ENCODE peak calls at places on chromosomes 6 and 20, in nine cellular contexts. One of them, this sample, is unnamed.

GRCh38 chr6:94045473-94045872 is 626.1 kb upstream of the EPHA7 start:
- DNase-seq in heart left ventricle: no peak
- DNase-seq in glutamatergic neuron: no peak
- DNase-seq in G401: no peak
- DNase-seq in NCI-H1417: peak; percentile 71
- DNase-seq in epithelial cell of esophagus: no peak
- DNase-seq in fibroblast of the conjunctiva: no peak
- DNase-seq in NCI-H1105: no peak
- DNase-seq in psoas muscle: no peak
- DNase-seq in this sample: no peak

GRCh38 chr20:38725959-38726848 is 1.9 kb downstream of the SLC32A1 start:
- DNase-seq in psoas muscle: no peak
- DNase-seq in NCI-H1105: no peak
- DNase-seq in G401: peak; percentile 46
- DNase-seq in NCI-H1417: peak; percentile 20
- DNase-seq in heart left ventricle: peak; percentile 26
- DNase-seq in fibroblast of the conjunctiva: no peak
- DNase-seq in glutamatergic neuron: peak; percentile 91
- DNase-seq in epithelial cell of esophagus: peak; percentile 36
- DNase-seq in this sample: peak; percentile 37

GRCh38 chr20:2005831-2006426 is 12.1 kb upstream of the PDYN start:
- DNase-seq in glutamatergic neuron: peak; percentile 41
- DNase-seq in psoas muscle: peak; percentile 60
- DNase-seq in NCI-H1105: no peak
- DNase-seq in fibroblast of the conjunctiva: peak; percentile 5
- DNase-seq in G401: peak; percentile 53
- DNase-seq in NCI-H1417: no peak
- DNase-seq in epithelial cell of esophagus: peak; percentile 77
- DNase-seq in heart left ventricle: peak; percentile 60
- DNase-seq in this sample: peak; percentile 55

GRCh38 chr6:166556871-166557322 is 29.6 kb downstream of the RAMACL start:
- DNase-seq in NCI-H1105: peak; percentile 84
- DNase-seq in glutamatergic neuron: no peak
- DNase-seq in psoas muscle: peak; percentile 89
- DNase-seq in NCI-H1417: no peak
- DNase-seq in heart left ventricle: peak; percentile 90
- DNase-seq in fibroblast of the conjunctiva: peak; percentile 92
- DNase-seq in G401: peak; percentile 99
- DNase-seq in epithelial cell of esophagus: peak; percentile 99
- DNase-seq in this sample: no peak

GRCh38 chr6:18263561-18264337 is 581 bp downstream of the DEK start:
- DNase-seq in G401: peak; percentile 59
- DNase-seq in NCI-H1105: peak; percentile 71
- DNase-seq in psoas muscle: peak; percentile 79
- DNase-seq in epithelial cell of esophagus: peak; percentile 61
- DNase-seq in fibroblast of the conjunctiva: no peak
- DNase-seq in NCI-H1417: peak; percentile 69
- DNase-seq in glutamatergic neuron: peak; percentile 67
- DNase-seq in heart left ventricle: peak; percentile 79
- DNase-seq in this sample: no peak

GRCh38 chr20:57398231-57398821 is 7.1 kb downstream of the RBM38 start:
- DNase-seq in heart left ventricle: peak; percentile 64
- DNase-seq in NCI-H1105: peak; percentile 78
- DNase-seq in NCI-H1417: no peak
- DNase-seq in psoas muscle: peak; percentile 81
- DNase-seq in glutamatergic neuron: no peak
- DNase-seq in G401: no peak
- DNase-seq in fibroblast of the conjunctiva: no peak
- DNase-seq in epithelial cell of esophagus: no peak
- DNase-seq in this sample: peak; percentile 78

GRCh38 chr6:5723905-5724691 is 282.6 kb downstream of the NRN1 start:
- DNase-seq in fibroblast of the conjunctiva: no peak
- DNase-seq in NCI-H1417: no peak
- DNase-seq in psoas muscle: no peak
- DNase-seq in epithelial cell of esophagus: no peak
- DNase-seq in glutamatergic neuron: no peak
- DNase-seq in heart left ventricle: peak; percentile 34
- DNase-seq in G401: no peak
- DNase-seq in NCI-H1105: no peak
- DNase-seq in this sample: no peak

GRCh38 chr6:14719273-14719672 is 526.6 kb upstream of the JARID2 start:
- DNase-seq in psoas muscle: no peak
- DNase-seq in NCI-H1417: no peak
- DNase-seq in epithelial cell of esophagus: no peak
- DNase-seq in fibroblast of the conjunctiva: no peak
- DNase-seq in G401: no peak
- DNase-seq in glutamatergic neuron: no peak
- DNase-seq in NCI-H1105: no peak
- DNase-seq in heart left ventricle: no peak
- DNase-seq in this sample: no peak

GRCh38 chr20:20079102-20079784 is 26.9 kb downstream of the CFAP61 start:
- DNase-seq in epithelial cell of esophagus: no peak
- DNase-seq in NCI-H1417: peak; percentile 44
- DNase-seq in heart left ventricle: no peak
- DNase-seq in fibroblast of the conjunctiva: no peak
- DNase-seq in psoas muscle: no peak
- DNase-seq in glutamatergic neuron: no peak
- DNase-seq in G401: no peak
- DNase-seq in NCI-H1105: peak; percentile 25
- DNase-seq in this sample: no peak

GRCh38 chr6:35089216-35089934 is 51.8 kb downstream of the TCP11 start:
- DNase-seq in psoas muscle: no peak
- DNase-seq in NCI-H1417: no peak
- DNase-seq in glutamatergic neuron: no peak
- DNase-seq in fibroblast of the conjunctiva: no peak
- DNase-seq in heart left ventricle: no peak
- DNase-seq in NCI-H1105: no peak
- DNase-seq in epithelial cell of esophagus: no peak
- DNase-seq in G401: no peak
- DNase-seq in this sample: no peak

GRCh38 chr20:10769700-10770099 is 95.9 kb upstream of the JAG1 start:
- DNase-seq in fibroblast of the conjunctiva: no peak
- DNase-seq in NCI-H1105: no peak
- DNase-seq in G401: no peak
- DNase-seq in NCI-H1417: no peak
- DNase-seq in psoas muscle: no peak
- DNase-seq in glutamatergic neuron: no peak
- DNase-seq in heart left ventricle: no peak
- DNase-seq in epithelial cell of esophagus: peak; percentile 42
- DNase-seq in this sample: no peak

GRCh38 chr6:107624541-107624940 is 134.6 kb downstream of the SOBP start:
- DNase-seq in epithelial cell of esophagus: peak; percentile 51
- DNase-seq in heart left ventricle: no peak
- DNase-seq in psoas muscle: no peak
- DNase-seq in NCI-H1417: no peak
- DNase-seq in NCI-H1105: no peak
- DNase-seq in fibroblast of the conjunctiva: no peak
- DNase-seq in glutamatergic neuron: no peak
- DNase-seq in G401: no peak
- DNase-seq in this sample: no peak

GRCh38 chr6:27630727-27631613 is 158.1 kb upstream of the ZNF184 start:
- DNase-seq in glutamatergic neuron: peak; percentile 86
- DNase-seq in G401: peak; percentile 72
- DNase-seq in epithelial cell of esophagus: peak; percentile 74
- DNase-seq in psoas muscle: no peak
- DNase-seq in NCI-H1417: no peak
- DNase-seq in NCI-H1105: peak; percentile 59
- DNase-seq in fibroblast of the conjunctiva: peak; percentile 54
- DNase-seq in heart left ventricle: no peak
- DNase-seq in this sample: peak; percentile 37

GRCh38 chr20:32980990-32981389 is 23.2 kb downstream of the SUN5 start:
- DNase-seq in fibroblast of the conjunctiva: no peak
- DNase-seq in epithelial cell of esophagus: no peak
- DNase-seq in NCI-H1417: no peak
- DNase-seq in NCI-H1105: no peak
- DNase-seq in heart left ventricle: no peak
- DNase-seq in psoas muscle: no peak
- DNase-seq in glutamatergic neuron: no peak
- DNase-seq in G401: no peak
- DNase-seq in this sample: no peak

GRCh38 chr6:47071681-47072080 is 29.5 kb upstream of the ADGRF1 start:
- DNase-seq in fibroblast of the conjunctiva: no peak
- DNase-seq in NCI-H1417: no peak
- DNase-seq in glutamatergic neuron: no peak
- DNase-seq in psoas muscle: no peak
- DNase-seq in G401: no peak
- DNase-seq in heart left ventricle: no peak
- DNase-seq in epithelial cell of esophagus: no peak
- DNase-seq in NCI-H1105: no peak
- DNase-seq in this sample: no peak

GRCh38 chr20:5827098-5827853 is 77.1 kb downstream of the SHLD1 start:
- DNase-seq in NCI-H1417: no peak
- DNase-seq in fibroblast of the conjunctiva: no peak
- DNase-seq in epithelial cell of esophagus: no peak
- DNase-seq in heart left ventricle: peak; percentile 40
- DNase-seq in NCI-H1105: no peak
- DNase-seq in G401: peak; percentile 72
- DNase-seq in glutamatergic neuron: no peak
- DNase-seq in psoas muscle: no peak
- DNase-seq in this sample: no peak

GRCh38 chr6:147246853-147247635 is 42.8 kb downstream of the STXBP5 start:
- DNase-seq in NCI-H1417: no peak
- DNase-seq in psoas muscle: no peak
- DNase-seq in NCI-H1105: no peak
- DNase-seq in epithelial cell of esophagus: no peak
- DNase-seq in fibroblast of the conjunctiva: no peak
- DNase-seq in G401: no peak
- DNase-seq in glutamatergic neuron: no peak
- DNase-seq in heart left ventricle: no peak
- DNase-seq in this sample: no peak

GRCh38 chr6:74534485-74535211 is 671.2 kb downstream of the COL12A1 start:
- DNase-seq in heart left ventricle: no peak
- DNase-seq in G401: no peak
- DNase-seq in psoas muscle: no peak
- DNase-seq in epithelial cell of esophagus: peak; percentile 20
- DNase-seq in NCI-H1417: no peak
- DNase-seq in glutamatergic neuron: no peak
- DNase-seq in fibroblast of the conjunctiva: peak; percentile 8
- DNase-seq in NCI-H1105: no peak
- DNase-seq in this sample: no peak

GRCh38 chr20:57624124-57624523 is 3.9 kb upstream of the ZBP1 start:
- DNase-seq in glutamatergic neuron: no peak
- DNase-seq in fibroblast of the conjunctiva: no peak
- DNase-seq in psoas muscle: no peak
- DNase-seq in NCI-H1417: no peak
- DNase-seq in G401: no peak
- DNase-seq in NCI-H1105: no peak
- DNase-seq in epithelial cell of esophagus: no peak
- DNase-seq in heart left ventricle: no peak
- DNase-seq in this sample: no peak

GRCh38 chr6:15260099-15260821 is 14.4 kb downstream of the JARID2 start:
- DNase-seq in psoas muscle: no peak
- DNase-seq in NCI-H1417: no peak
- DNase-seq in epithelial cell of esophagus: no peak
- DNase-seq in fibroblast of the conjunctiva: peak; percentile 64
- DNase-seq in heart left ventricle: no peak
- DNase-seq in glutamatergic neuron: no peak
- DNase-seq in G401: no peak
- DNase-seq in NCI-H1105: no peak
- DNase-seq in this sample: no peak

GRCh38 chr6:148497256-148497655 is 154.6 kb downstream of the SASH1 start:
- DNase-seq in G401: no peak
- DNase-seq in epithelial cell of esophagus: no peak
- DNase-seq in glutamatergic neuron: no peak
- DNase-seq in NCI-H1417: no peak
- DNase-seq in fibroblast of the conjunctiva: no peak
- DNase-seq in heart left ventricle: no peak
- DNase-seq in psoas muscle: no peak
- DNase-seq in NCI-H1105: no peak
- DNase-seq in this sample: no peak

GRCh38 chr6:134295953-134296553 is 21.9 kb downstream of the SGK1 start:
- DNase-seq in fibroblast of the conjunctiva: peak; percentile 87
- DNase-seq in epithelial cell of esophagus: peak; percentile 68
- DNase-seq in psoas muscle: peak; percentile 25
- DNase-seq in NCI-H1105: no peak
- DNase-seq in NCI-H1417: no peak
- DNase-seq in glutamatergic neuron: no peak
- DNase-seq in heart left ventricle: peak; percentile 45
- DNase-seq in G401: peak; percentile 88
- DNase-seq in this sample: no peak

GRCh38 chr6:149363154-149363553 is 36.9 kb upstream of the SUMO4 start:
- DNase-seq in NCI-H1417: no peak
- DNase-seq in G401: no peak
- DNase-seq in psoas muscle: no peak
- DNase-seq in heart left ventricle: no peak
- DNase-seq in glutamatergic neuron: no peak
- DNase-seq in fibroblast of the conjunctiva: no peak
- DNase-seq in epithelial cell of esophagus: peak; percentile 84
- DNase-seq in NCI-H1105: no peak
- DNase-seq in this sample: no peak

GRCh38 chr6:12420626-12421025 is 130.5 kb downstream of the EDN1 start:
- DNase-seq in NCI-H1417: no peak
- DNase-seq in G401: no peak
- DNase-seq in NCI-H1105: no peak
- DNase-seq in fibroblast of the conjunctiva: no peak
- DNase-seq in psoas muscle: no peak
- DNase-seq in epithelial cell of esophagus: peak; percentile 83
- DNase-seq in glutamatergic neuron: no peak
- DNase-seq in heart left ventricle: no peak
- DNase-seq in this sample: no peak

GRCh38 chr6:109373762-109374161 is 8.5 kb downstream of the CD164 start:
- DNase-seq in heart left ventricle: no peak
- DNase-seq in glutamatergic neuron: no peak
- DNase-seq in G401: no peak
- DNase-seq in epithelial cell of esophagus: no peak
- DNase-seq in psoas muscle: no peak
- DNase-seq in NCI-H1105: no peak
- DNase-seq in NCI-H1417: no peak
- DNase-seq in fibroblast of the conjunctiva: no peak
- DNase-seq in this sample: peak; percentile 43

GRCh38 chr6:27575594-27576361 is 102.9 kb upstream of the ZNF184 start:
- DNase-seq in epithelial cell of esophagus: peak; percentile 63
- DNase-seq in NCI-H1105: no peak
- DNase-seq in G401: peak; percentile 4
- DNase-seq in heart left ventricle: no peak
- DNase-seq in psoas muscle: no peak
- DNase-seq in NCI-H1417: no peak
- DNase-seq in glutamatergic neuron: no peak
- DNase-seq in fibroblast of the conjunctiva: no peak
- DNase-seq in this sample: no peak

GRCh38 chr6:157045831-157046454 is 268.8 kb downstream of the ARID1B start:
- DNase-seq in epithelial cell of esophagus: peak; percentile 64
- DNase-seq in heart left ventricle: no peak
- DNase-seq in NCI-H1417: peak; percentile 51
- DNase-seq in glutamatergic neuron: no peak
- DNase-seq in fibroblast of the conjunctiva: peak; percentile 26
- DNase-seq in NCI-H1105: peak; percentile 68
- DNase-seq in psoas muscle: no peak
- DNase-seq in G401: no peak
- DNase-seq in this sample: no peak